ENCODE peak calls at places on chromosome 14, in six cellular contexts. Q is uterus, W is heart right ventricle, K is BJ, I is astrocyte of the cerebellum, U is fibroblast of the aortic adventitia. A is an unnamed sample.

GRCh38 chr14:28119849-28120248 is 646.7 kb upstream of the FOXG1 start:
- DNase-seq in Q (no peak), W (no peak), K (no peak), I (no peak), U (no peak), A (no peak)

GRCh38 chr14:42141328-42141727 is 534.7 kb downstream of the LRFN5 start:
- DNase-seq in Q (no peak), W (no peak), K (no peak), I (no peak), U (no peak), A (no peak)

GRCh38 chr14:75132374-75133086 is 5.7 kb upstream of the NEK9 start:
- DNase-seq in Q (peak), W (no peak), K (no peak), I (peak), U (peak), A (peak)

GRCh38 chr14:57820581-57820980 is 45.3 kb downstream of the SLC35F4 start:
- DNase-seq in Q (no peak), W (no peak), K (no peak), I (no peak), U (no peak), A (no peak)

GRCh38 chr14:64715628-64716412 is 11.6 kb downstream of the PLEKHG3 start:
- DNase-seq in Q (no peak), W (peak), K (no peak), I (no peak), U (no peak), A (no peak)

GRCh38 chr14:78342879-78343278 is 172.7 kb downstream of the NRXN3 start:
- DNase-seq in Q (no peak), W (no peak), K (no peak), I (no peak), U (no peak), A (no peak)

GRCh38 chr14:39376671-39377403 is 55.4 kb downstream of the FBXO33 start:
- DNase-seq in Q (no peak), W (no peak), K (no peak), I (no peak), U (peak), A (no peak)

GRCh38 chr14:58749066-58749669 is 111.4 kb downstream of the DACT1 start:
- DNase-seq in Q (no peak), W (no peak), K (peak), I (peak), U (peak), A (peak)

GRCh38 chr14:60212503-60213371 is 36.3 kb upstream of the PPM1A start:
- DNase-seq in Q (no peak), W (no peak), K (no peak), I (no peak), U (no peak), A (no peak)

GRCh38 chr14:80202888-80203562 is 8.3 kb downstream of the DIO2 start:
- DNase-seq in Q (no peak), W (no peak), K (no peak), I (no peak), U (no peak), A (no peak)

GRCh38 chr14:70018713-70019201 is 139.5 kb downstream of the SMOC1 start:
- DNase-seq in Q (peak), W (peak), K (no peak), I (peak), U (peak), A (no peak)

GRCh38 chr14:93857081-93857480 is 68.8 kb upstream of the PRIMA1 start:
- DNase-seq in Q (no peak), W (no peak), K (no peak), I (no peak), U (no peak), A (no peak)

GRCh38 chr14:92408186-92408585 is 85.2 kb downstream of the SLC24A4 start:
- DNase-seq in Q (no peak), W (no peak), K (no peak), I (no peak), U (peak), A (no peak)

GRCh38 chr14:84482256-84483071 is 1047.5 kb upstream of the FLRT2 start:
- DNase-seq in Q (no peak), W (no peak), K (peak), I (peak), U (peak), A (peak)

GRCh38 chr14:68809524-68809923 is 16.7 kb upstream of the ZFP36L1 start:
- DNase-seq in Q (peak), W (no peak), K (no peak), I (no peak), U (no peak), A (no peak)

GRCh38 chr14:25753130-25753529 is 703.2 kb upstream of the STXBP6 start:
- DNase-seq in Q (no peak), W (no peak), K (no peak), I (no peak), U (no peak), A (no peak)

GRCh38 chr14:105013150-105013787 is 7.6 kb downstream of the CDCA4 start:
- DNase-seq in Q (no peak), W (peak), K (no peak), I (no peak), U (no peak), A (no peak)

GRCh38 chr14:75655235-75655634 is 5.4 kb downstream of the ERG28 start:
- DNase-seq in Q (no peak), W (no peak), K (no peak), I (no peak), U (no peak), A (no peak)

GRCh38 chr14:94388027-94388895 is at the start of gene SERPINA1:
- DNase-seq in Q (no peak), W (no peak), K (no peak), I (no peak), U (no peak), A (peak)

GRCh38 chr14:22898302-22898894 is 15.4 kb downstream of the REM2 start:
- DNase-seq in Q (peak), W (no peak), K (peak), I (no peak), U (peak), A (peak)

GRCh38 chr14:37124617-37125016 is 47.8 kb downstream of the SLC25A21 start:
- DNase-seq in Q (no peak), W (no peak), K (no peak), I (no peak), U (no peak), A (no peak)

GRCh38 chr14:58026967-58027366 is 125.0 kb downstream of the ARMH4 start:
- DNase-seq in Q (no peak), W (no peak), K (no peak), I (no peak), U (no peak), A (no peak)

GRCh38 chr14:103547941-103548462 is 14.5 kb downstream of the BAG5 start:
- DNase-seq in Q (no peak), W (no peak), K (no peak), I (no peak), U (no peak), A (no peak)

GRCh38 chr14:103551338-103551762 is 11.1 kb downstream of the BAG5 start:
- DNase-seq in Q (peak), W (peak), K (no peak), I (no peak), U (no peak), A (no peak)

GRCh38 chr14:103548463-103549351 is 13.8 kb downstream of the BAG5 start:
- DNase-seq in Q (no peak), W (no peak), K (no peak), I (no peak), U (no peak), A (no peak)

GRCh38 chr14:103550451-103551337 is 11.8 kb downstream of the BAG5 start:
- DNase-seq in Q (peak), W (peak), K (no peak), I (no peak), U (no peak), A (no peak)

GRCh38 chr14:103549361-103550311 is 12.8 kb downstream of the BAG5 start:
- DNase-seq in Q (peak), W (peak), K (no peak), I (no peak), U (no peak), A (no peak)
- H3K4me3 ChIP-seq in Q (no peak), W (no peak), K (no peak), I (no peak), U (no peak), A (no peak)

GRCh38 chr14:73461478-73462077 is 3.2 kb upstream of the NUMB start:
- DNase-seq in Q (no peak), W (no peak), K (no peak), I (no peak), U (no peak), A (no peak)

GRCh38 chr14:73462815-73463214 is 4.5 kb upstream of the NUMB start:
- DNase-seq in Q (no peak), W (no peak), K (no peak), I (no peak), U (peak), A (no peak)

GRCh38 chr14:73460691-73461127 is 2.4 kb upstream of the NUMB start:
- DNase-seq in Q (peak), W (no peak), K (no peak), I (no peak), U (peak), A (no peak)

GRCh38 chr14:73463411-73463810 is 5.1 kb upstream of the NUMB start:
- DNase-seq in Q (peak), W (peak), K (peak), I (no peak), U (peak), A (peak)

GRCh38 chr14:73462078-73462715 is 3.9 kb upstream of the NUMB start:
- DNase-seq in Q (peak), W (peak), K (no peak), I (no peak), U (peak), A (no peak)
- H3K4me3 ChIP-seq in Q (no peak), W (no peak), K (no peak), I (no peak), U (peak), A (peak)

GRCh38 chr14:61750708-61751474 is 11.3 kb upstream of the SNAPC1 start:
- DNase-seq in Q (peak), W (peak), K (no peak), I (peak), U (peak), A (peak)
- H3K4me3 ChIP-seq in Q (peak), W (peak), K (peak), I (peak), U (peak), A (peak)

GRCh38 chr14:24670594-24670993 is 36.6 kb upstream of the GZMB start:
- DNase-seq in Q (no peak), W (no peak), K (no peak), I (no peak), U (no peak), A (no peak)

GRCh38 chr14:24677956-24678355 is 44.0 kb upstream of the GZMB start:
- DNase-seq in Q (no peak), W (no peak), K (no peak), I (no peak), U (no peak), A (no peak)

GRCh38 chr14:24673534-24674203 is 39.7 kb upstream of the GZMB start:
- DNase-seq in Q (no peak), W (no peak), K (no peak), I (no peak), U (no peak), A (no peak)

GRCh38 chr14:24674204-24674970 is 40.4 kb upstream of the GZMB start:
- DNase-seq in Q (no peak), W (no peak), K (no peak), I (no peak), U (no peak), A (no peak)

DNA sequence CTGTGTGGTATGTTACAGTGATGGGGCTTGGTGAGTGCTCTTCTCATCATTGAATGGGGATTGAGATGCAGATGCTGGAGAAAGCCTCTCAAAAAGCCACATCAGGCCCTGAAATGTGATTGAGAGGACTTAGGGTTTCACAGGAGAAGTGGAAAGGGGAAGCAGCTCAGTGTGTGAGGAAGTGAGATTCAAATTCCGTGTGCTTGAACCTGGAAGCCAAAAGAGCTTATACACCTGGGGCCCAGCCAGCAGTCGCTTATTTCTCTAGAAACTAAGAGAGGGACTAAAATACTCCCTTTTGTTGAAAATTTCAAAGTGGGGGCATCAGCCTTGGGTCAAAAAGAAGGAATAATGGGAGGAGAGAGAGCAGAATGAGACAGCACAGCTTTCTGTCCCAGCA is 39.1 kb upstream of the GZMB start:
- DNase-seq in Q (no peak), W (no peak), K (no peak), I (no peak), U (no peak), A (no peak)
- H3K4me3 ChIP-seq in Q (no peak), W (no peak), K (no peak), I (no peak), U (no peak), A (no peak)

A was measured in skeletal muscle cell.